ENCODE peak calls at places on chromosomes 7 and 10, in six cellular contexts. Z is omental fat pad, K is uterus, R is foreskin fibroblast, J is SK-N-SH, C is cardiac fibroblast. P is an unnamed sample.

GRCh38 chr7:30912986-30913671 is 1.5 kb downstream of the AQP1 start:
- DNase-seq in Z (no peak), K (no peak), R (no peak), J (peak), C (no peak), P (no peak)

GRCh38 chr7:104225441-104225840 is 17.6 kb upstream of the ORC5 start:
- DNase-seq in Z (no peak), K (no peak), R (no peak), J (no peak), C (no peak), P (no peak)

GRCh38 chr7:34091330-34091917 is 186.1 kb downstream of the BMPER start:
- DNase-seq in Z (no peak), K (no peak), R (no peak), J (peak), C (peak), P (peak)

GRCh38 chr10:36324831-36325230 is 682.7 kb upstream of the FZD8 start:
- DNase-seq in Z (no peak), K (no peak), R (no peak), J (no peak), C (no peak), P (no peak)

GRCh38 chr10:80202934-80203834 is 2.2 kb downstream of the ANXA11 start:
- DNase-seq in Z (no peak), K (peak), R (peak), J (no peak), C (peak), P (peak)

GRCh38 chr10:68628576-68629127 is 68.5 kb downstream of the TET1 start:
- DNase-seq in Z (no peak), K (no peak), R (no peak), J (no peak), C (peak), P (no peak)

GRCh38 chr7:149772236-149772820 is 1.1 kb downstream of the ZNF467 start:
- DNase-seq in Z (no peak), K (peak), R (no peak), J (peak), C (no peak), P (no peak)

GRCh38 chr10:127694580-127695193 is 42.3 kb upstream of the FOXI2 start:
- DNase-seq in Z (no peak), K (no peak), R (no peak), J (peak), C (no peak), P (peak)

GRCh38 chr7:79308176-79308575 is 145.3 kb downstream of the MAGI2 start:
- DNase-seq in Z (no peak), K (no peak), R (no peak), J (no peak), C (peak), P (peak)

GRCh38 chr7:28364082-28364481 is 48.2 kb upstream of the CREB5 start:
- DNase-seq in Z (no peak), K (no peak), R (no peak), J (no peak), C (no peak), P (peak)

GRCh38 chr7:152522551-152522950 is 86.7 kb upstream of the KMT2C start:
- DNase-seq in Z (no peak), K (peak), R (no peak), J (peak), C (peak), P (peak)

GRCh38 chr7:16669581-16669980 is 23.6 kb downstream of the BZW2 start:
- DNase-seq in Z (no peak), K (no peak), R (no peak), J (no peak), C (peak), P (peak)

GRCh38 chr7:45138433-45139267 is 18.9 kb upstream of the RAMP3 start:
- DNase-seq in Z (no peak), K (no peak), R (peak), J (no peak), C (no peak), P (no peak)

GRCh38 chr7:137932881-137933269 is 69.0 kb downstream of the CREB3L2 start:
- DNase-seq in Z (no peak), K (no peak), R (peak), J (peak), C (no peak), P (peak)

GRCh38 chr10:14009315-14010082 is 321.2 kb downstream of the FRMD4A start:
- DNase-seq in Z (no peak), K (no peak), R (peak), J (peak), C (peak), P (peak)

DNA sequence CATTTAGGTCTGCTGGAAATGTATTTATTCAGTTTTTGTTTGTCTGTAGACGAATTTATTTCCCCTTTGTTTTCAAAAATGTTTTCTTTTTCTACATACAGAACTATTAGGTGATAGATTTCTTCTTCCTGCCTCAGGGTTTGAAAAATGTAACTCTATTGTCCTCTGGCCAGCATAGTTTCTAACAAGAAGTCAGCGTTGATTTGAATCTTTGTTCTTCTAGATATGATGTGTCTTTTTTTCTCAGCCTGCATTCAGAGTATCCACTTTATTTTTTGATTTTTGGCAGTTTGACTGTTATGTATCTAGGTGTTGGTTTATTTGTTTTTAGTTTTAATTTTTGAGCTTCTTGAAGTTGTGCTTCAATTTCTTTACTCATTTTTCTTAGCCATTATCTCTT is 7.5 kb upstream of the OR2F1 start:
- DNase-seq in Z (no peak), K (no peak), R (no peak), J (no peak), C (no peak), P (no peak)
- TF ChIP-seq CTCF in Z (no peak), K (no peak), R (no peak), J (no peak), C (no peak), P (no peak)

DNA sequence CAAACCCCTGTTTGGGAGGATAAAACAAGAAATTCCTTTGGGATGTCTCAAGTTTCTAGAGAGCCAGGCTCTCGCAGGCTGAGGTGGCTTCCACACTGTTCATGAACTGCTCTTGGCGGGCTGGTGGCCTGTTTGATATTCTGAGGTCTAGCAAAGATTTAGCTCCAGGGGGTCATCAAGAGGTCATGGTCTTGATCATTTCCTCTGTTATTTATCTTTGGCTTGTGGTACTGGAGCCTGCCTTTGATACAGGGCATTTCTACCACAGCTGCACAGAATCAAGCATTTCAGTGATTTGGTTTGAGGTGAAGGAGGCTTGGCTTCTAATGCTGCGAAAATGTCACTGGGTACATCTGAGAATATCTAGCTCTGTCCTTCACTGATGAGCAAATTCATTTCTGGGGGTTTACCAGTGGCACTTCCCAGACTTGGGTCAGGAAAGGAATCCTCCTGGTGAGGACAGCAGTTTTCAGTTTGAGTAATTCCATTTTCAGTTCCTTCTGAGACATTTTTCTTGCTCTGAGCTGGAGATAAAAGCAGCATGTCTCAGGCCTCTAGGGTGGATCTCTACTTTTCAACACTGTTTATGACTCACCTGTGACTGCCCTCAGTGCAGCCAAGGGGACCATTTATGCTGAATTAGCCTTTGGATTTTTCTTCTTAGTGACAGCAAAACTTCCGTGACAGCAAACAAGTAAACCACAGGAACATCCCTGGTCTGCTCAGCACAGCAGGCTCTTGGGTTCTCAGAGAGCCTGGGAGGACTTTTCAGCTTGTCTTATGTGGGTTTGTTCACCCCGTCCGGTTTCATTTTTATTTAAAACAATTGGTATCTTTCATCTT is 312.0 kb downstream of the RNLS start:
- DNase-seq in Z (no peak), K (no peak), R (peak), J (no peak), C (peak), P (peak)
- TF ChIP-seq CTCF in Z (no peak), K (no peak), R (no peak), J (no peak), C (no peak), P (no peak)

GRCh38 chr10:90718185-90718584 is 139.7 kb downstream of the HTR7 start:
- DNase-seq in Z (no peak), K (no peak), R (peak), J (no peak), C (peak), P (peak)
- TF ChIP-seq CTCF in Z (no peak), K (no peak), R (peak), J (no peak), C (peak), P (peak)

GRCh38 chr10:118712930-118713634 is 41.7 kb downstream of the CACUL1 start:
- DNase-seq in Z (no peak), K (no peak), R (no peak), J (peak), C (no peak), P (no peak)
- TF ChIP-seq CTCF in Z (no peak), K (no peak), R (no peak), J (peak), C (peak), P (peak)

DNA sequence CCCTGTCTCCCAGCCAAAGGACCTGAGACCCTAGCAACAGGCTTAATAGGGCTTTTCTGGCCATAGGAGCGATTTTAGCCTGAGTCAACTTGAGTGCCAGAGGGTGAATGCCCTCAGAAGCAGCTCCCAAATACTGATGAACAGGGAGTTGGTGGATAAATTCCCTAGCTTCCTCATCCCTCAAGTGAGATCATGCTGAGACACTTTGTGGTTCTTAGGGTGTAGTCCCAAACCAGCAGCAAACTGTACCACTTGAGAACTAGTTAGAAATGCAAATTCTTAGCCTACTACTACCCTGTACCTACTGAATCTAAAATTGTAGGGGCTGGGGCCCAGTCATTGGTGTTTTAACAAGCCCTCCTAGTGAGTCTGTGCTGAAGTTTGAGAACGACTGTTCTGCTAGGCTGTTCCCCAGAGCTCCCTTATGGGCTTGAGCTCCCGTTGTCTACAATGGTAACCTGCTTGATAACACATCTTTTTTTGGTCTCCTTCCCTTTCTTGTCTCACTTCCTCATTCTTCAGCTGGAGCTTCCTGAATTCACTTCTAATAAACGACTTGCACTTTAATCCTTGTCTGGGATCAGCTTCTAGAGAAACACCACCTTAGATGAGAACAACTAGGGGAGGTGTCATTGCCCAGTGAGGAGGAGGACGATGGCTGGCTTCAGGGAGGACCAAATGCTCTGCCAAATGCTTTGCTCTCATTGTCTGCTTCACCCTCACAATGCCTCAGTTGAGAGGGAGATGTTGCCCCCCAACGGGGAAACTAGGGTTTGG is 18.2 kb upstream of the CDH23 start:
- DNase-seq in Z (no peak), K (no peak), R (no peak), J (no peak), C (no peak), P (no peak)
- TF ChIP-seq CTCF in Z (no peak), K (no peak), R (no peak), J (no peak), C (no peak), P (no peak)

DNA sequence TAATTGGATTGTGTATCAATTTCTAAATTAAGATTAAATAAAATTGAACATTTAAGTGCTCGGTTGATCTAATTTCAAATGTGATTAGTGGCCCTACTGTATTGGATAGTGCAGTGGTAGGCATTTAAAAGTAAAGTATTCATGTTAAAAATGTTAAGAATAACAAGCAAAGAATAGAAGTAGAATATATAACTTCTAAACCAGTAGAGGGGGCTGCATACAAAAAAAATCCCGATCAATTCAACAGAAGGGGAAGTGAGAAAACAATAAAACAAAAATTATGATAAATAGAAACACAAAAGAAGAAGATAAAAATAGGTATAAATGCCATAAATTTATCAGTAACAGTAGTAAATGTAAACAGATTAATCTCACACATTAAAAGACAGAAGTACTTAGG is 24.9 kb upstream of the WDFY4 start:
- DNase-seq in Z (no peak), K (no peak), R (no peak), J (peak), C (peak), P (no peak)
- TF ChIP-seq CTCF in Z (no peak), K (no peak), R (peak), J (peak), C (peak), P (peak)

DNA sequence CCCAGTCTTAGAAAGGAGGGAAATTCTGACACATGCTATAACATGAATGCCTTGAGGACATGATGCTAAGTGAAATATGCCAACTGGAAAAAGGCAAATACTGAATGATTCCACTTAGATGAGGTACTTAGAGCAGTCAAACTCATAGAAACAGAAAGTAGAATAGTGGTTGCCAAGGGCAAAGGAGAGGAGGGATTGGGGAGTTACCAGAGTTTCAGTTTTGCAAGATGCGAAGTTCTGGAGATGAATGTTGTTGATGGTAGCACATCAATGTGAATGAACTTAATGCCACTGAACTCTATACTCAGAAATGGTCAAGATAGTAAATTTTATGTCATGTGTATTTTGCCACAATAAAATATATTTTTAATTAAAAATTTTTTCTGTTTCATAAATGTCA is 38.9 kb downstream of the DRGX start:
- DNase-seq in Z (no peak), K (no peak), R (no peak), J (no peak), C (no peak), P (no peak)
- TF ChIP-seq CTCF in Z (no peak), K (no peak), R (no peak), J (no peak), C (no peak), P (no peak)

DNA sequence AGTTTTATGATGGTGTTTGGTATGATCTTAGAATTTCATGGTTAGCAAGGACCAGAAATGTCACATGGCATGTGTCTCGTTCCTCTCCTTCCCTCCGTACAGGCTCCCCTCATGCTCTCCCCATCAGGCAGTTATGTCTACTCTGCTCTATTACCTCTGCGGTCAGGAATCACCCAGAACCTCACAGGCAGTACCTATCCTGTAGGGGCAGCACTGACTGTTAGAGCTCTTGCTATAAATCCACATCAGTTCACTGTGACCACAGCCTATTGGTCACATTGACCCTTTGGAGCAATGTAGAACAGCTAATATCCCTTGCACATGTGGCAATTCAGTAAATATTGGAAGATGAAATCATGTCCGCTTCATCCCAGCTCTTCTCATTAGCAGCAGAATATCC is 151.8 kb downstream of the WNT2 start:
- DNase-seq in Z (no peak), K (no peak), R (no peak), J (no peak), C (no peak), P (no peak)
- TF ChIP-seq CTCF in Z (no peak), K (no peak), R (no peak), J (peak), C (no peak), P (no peak)

GRCh38 chr7:91051966-91052365 is 212.3 kb upstream of the FZD1 start:
- DNase-seq in Z (no peak), K (no peak), R (no peak), J (no peak), C (no peak), P (no peak)

GRCh38 chr7:91054374-91054773 is 209.9 kb upstream of the FZD1 start:
- DNase-seq in Z (no peak), K (no peak), R (no peak), J (no peak), C (no peak), P (no peak)

GRCh38 chr7:91050677-91051076 is 213.6 kb upstream of the FZD1 start:
- DNase-seq in Z (no peak), K (no peak), R (no peak), J (no peak), C (no peak), P (peak)

GRCh38 chr7:91055219-91055618 is 209.0 kb upstream of the FZD1 start:
- DNase-seq in Z (no peak), K (no peak), R (no peak), J (no peak), C (no peak), P (no peak)
- TF ChIP-seq CTCF in Z (no peak), K (no peak), R (no peak), J (peak), C (no peak), P (no peak)

GRCh38 chr7:130490888-130491771 is 755 bp upstream of the MEST start:
- DNase-seq in Z (no peak), K (peak), R (no peak), J (peak), C (peak), P (no peak)
- TF ChIP-seq CTCF in Z (no peak), K (peak), R (peak), J (peak), C (peak), P (no peak)

P was measured in fibroblast of mammary gland.